ENCODE peak calls at places on chromosomes 1 and 21, in six cellular contexts. C, S, X, W, M and E are unnamed samples.

GRCh38 chr1:226662704-226663326 is 76.3 kb downstream of the ITPKB start:
- DNase-seq in C (peak; percentile 72), W (no peak), X (peak; percentile 68), S (peak; percentile 96), M (no peak), E (peak; percentile 88)

GRCh38 chr1:45913183-45913924 is 109.9 kb downstream of the MAST2 start:
- DNase-seq in C (no peak), X (no peak), S (peak; percentile 28), W (no peak), M (no peak), E (peak; percentile 33)

GRCh38 chr1:159000627-159001026 is 9.1 kb upstream of the IFI16 start:
- DNase-seq in C (no peak), M (peak; percentile 3), W (no peak), X (no peak), S (peak; percentile 84), E (peak; percentile 91)

GRCh38 chr1:211738709-211739301 is 63.4 kb upstream of the NEK2 start:
- DNase-seq in W (no peak), X (no peak), C (no peak), S (no peak), M (no peak), E (no peak)

GRCh38 chr1:119926553-119926952 is 30.2 kb upstream of the ADAM30 start:
- DNase-seq in W (no peak), S (no peak), M (no peak), C (no peak), X (no peak), E (no peak)

GRCh38 chr1:6347641-6348487 is 45.7 kb downstream of the ACOT7 start:
- DNase-seq in M (no peak), C (peak; percentile 39), X (peak; percentile 18), W (no peak), S (no peak), E (no peak)

GRCh38 chr1:12714710-12715500 is 1.0 kb upstream of the AADACL3 start:
- DNase-seq in X (no peak), W (no peak), C (no peak), S (no peak), M (no peak), E (no peak)

GRCh38 chr21:46126321-46127238 is 28.7 kb downstream of the COL6A2 start:
- DNase-seq in W (no peak), C (no peak), M (no peak), S (no peak), X (no peak), E (no peak)

GRCh38 chr1:93846929-93847810 is 31.8 kb downstream of the DNTTIP2 start:
- DNase-seq in X (peak; percentile 71), M (peak; percentile 84), W (peak; percentile 91), C (peak; percentile 78), S (peak; percentile 54), E (peak; percentile 92)

GRCh38 chr1:161216945-161217712 is 2.0 kb downstream of the FCER1G start:
- DNase-seq in S (no peak), W (no peak), M (no peak), C (no peak), X (no peak), E (peak; percentile 57)

GRCh38 chr1:209291715-209292114 is 291.8 kb upstream of the CAMK1G start:
- DNase-seq in S (no peak), M (no peak), X (no peak), C (no peak), W (no peak), E (no peak)

GRCh38 chr1:153750026-153750995 is 22.5 kb downstream of the INTS3 start:
- DNase-seq in X (no peak), S (no peak), M (no peak), W (no peak), C (no peak), E (no peak)